ENCODE peak calls at places on chromosome 22, in five cellular contexts. R, X, J, F and C are unnamed samples.

GRCh38 chr22:33057363-33057995 is 702 bp downstream of the SYN3 start:
- DNase-seq in F (no peak), X (no peak), R (no peak), J (no peak), C (peak)

GRCh38 chr22:23060612-23061400 is 9.5 kb upstream of the GNAZ start:
- DNase-seq in F (no peak), X (no peak), R (no peak), J (no peak), C (no peak)

GRCh38 chr22:35275580-35275979 is 18.3 kb downstream of the HMGXB4 start:
- DNase-seq in F (no peak), J (no peak), R (no peak), X (no peak), C (no peak)

GRCh38 chr22:41966607-41967240 is 2.5 kb upstream of the SEPTIN3 start:
- DNase-seq in F (peak), X (no peak), R (peak), J (peak), C (peak)

GRCh38 chr22:37999640-38000272 is 15.4 kb upstream of the SOX10 start:
- DNase-seq in F (peak), R (no peak), X (no peak), J (no peak), C (no peak)

GRCh38 chr22:49179175-49179574 is 648.5 kb downstream of the BRD1 start:
- DNase-seq in J (no peak), X (no peak), F (no peak), R (no peak), C (no peak)

GRCh38 chr22:50169181-50169759 is 1.3 kb upstream of the PANX2 start:
- DNase-seq in X (no peak), R (no peak), J (no peak), F (no peak), C (no peak)

GRCh38 chr22:20254975-20255946 is 12.9 kb downstream of the RTN4R start:
- DNase-seq in F (no peak), R (no peak), X (no peak), J (no peak), C (peak)

GRCh38 chr22:50720301-50720845 is 17.6 kb upstream of the ACR start:
- DNase-seq in X (no peak), F (peak), R (no peak), J (no peak), C (peak)

GRCh38 chr22:44753189-44754042 is 1.0 kb downstream of the ARHGAP8 start:
- DNase-seq in X (no peak), J (no peak), F (peak), R (no peak), C (no peak)

GRCh38 chr22:24321999-24322398 is 51.4 kb downstream of the SPECC1L start:
- DNase-seq in X (no peak), F (no peak), J (no peak), R (no peak), C (no peak)

GRCh38 chr22:27100323-27100722 is 442.9 kb downstream of the MIAT start:
- DNase-seq in F (no peak), R (no peak), X (no peak), J (no peak), C (no peak)

GRCh38 chr22:47043835-47044721 is 281.6 kb downstream of the TBC1D22A start:
- DNase-seq in J (no peak), F (peak), X (no peak), R (no peak), C (peak)

GRCh38 chr22:44746836-44747519 is 5.4 kb upstream of the ARHGAP8 start:
- DNase-seq in F (no peak), R (no peak), J (no peak), X (no peak), C (no peak)

GRCh38 chr22:39353346-39353745 is 3.6 kb downstream of the SYNGR1 start:
- DNase-seq in J (no peak), F (no peak), X (no peak), R (no peak), C (no peak)

GRCh38 chr22:19358703-19359553 is 67.4 kb upstream of the CLTCL1 start:
- DNase-seq in J (no peak), R (no peak), F (no peak), X (no peak), C (no peak)